ENCODE peak calls at places on chromosomes 16 and 17, in six cellular contexts. S is left ventricle myocardium inferior, M is lower lobe of right lung, U is mucosa of descending colon, P is astrocyte, K is uterus. F is an unnamed sample.
A peak's percentile ranks its signal among the peaks of the same experiment; 100 is the strongest.

GRCh38 chr17:27326051-27326450 is 32.1 kb downstream of the WSB1 start:
- DNase-seq in P (no peak), S (no peak), U (no peak), M (no peak), K (no peak), F (no peak)

GRCh38 chr17:80254396-80255241 is 6.0 kb upstream of the RNF213 start:
- DNase-seq in S (no peak), K (no peak), P (peak; percentile 92), M (no peak), U (peak; percentile 75), F (peak; percentile 83)

GRCh38 chr17:75430159-75430748 is 24.8 kb upstream of the GRB2 start:
- DNase-seq in K (no peak), S (no peak), P (peak; percentile 92), M (no peak), U (peak; percentile 35), F (peak; percentile 82)

GRCh38 chr16:73047536-73048291 is at the start of gene ZFHX3:
- DNase-seq in S (peak; percentile 79), P (no peak), U (peak; percentile 86), M (peak; percentile 84), K (peak; percentile 69), F (no peak)

GRCh38 chr16:70749681-70750601 is 51.0 kb downstream of the VAC14 start:
- DNase-seq in M (no peak), P (no peak), K (peak; percentile 68), S (no peak), U (no peak), F (no peak)

GRCh38 chr16:78490847-78491246 is 391.4 kb downstream of the WWOX start:
- DNase-seq in S (no peak), K (no peak), M (no peak), U (no peak), P (no peak), F (no peak)

GRCh38 chr17:40224707-40225092 is 5.6 kb downstream of the WIPF2 start:
- DNase-seq in M (no peak), U (no peak), S (no peak), K (no peak), P (peak; percentile 86), F (no peak)

GRCh38 chr17:36675786-36676185 is 74.4 kb downstream of the MRM1 start:
- DNase-seq in P (no peak), M (no peak), S (no peak), U (no peak), K (no peak), F (no peak)

GRCh38 chr17:19579867-19580565 is 46.4 kb downstream of the SLC47A1 start:
- DNase-seq in S (peak; percentile 26), K (peak; percentile 44), M (peak; percentile 49), P (no peak), U (no peak), F (no peak)

GRCh38 chr16:69861276-69862030 is 89.7 kb upstream of the CLEC18A start:
- DNase-seq in P (peak; percentile 82), U (peak; percentile 67), S (no peak), K (peak; percentile 83), M (no peak), F (peak; percentile 36)

GRCh38 chr16:2701713-2702437 is 18.1 kb downstream of the PRSS27 start:
- DNase-seq in S (no peak), M (no peak), U (no peak), P (no peak), K (no peak), F (no peak)

GRCh38 chr17:3754066-3754457 is 30.4 kb downstream of the HASPIN start:
- DNase-seq in S (no peak), M (no peak), U (no peak), P (no peak), K (no peak), F (no peak)

GRCh38 chr16:87263418-87264052 is 53.7 kb downstream of the C16orf95 start:
- DNase-seq in K (no peak), U (peak; percentile 14), M (no peak), S (no peak), P (no peak), F (no peak)

GRCh38 chr16:85715169-85716015 is 26.6 kb upstream of the GINS2 start:
- DNase-seq in S (no peak), P (peak; percentile 15), U (no peak), K (no peak), M (no peak), F (no peak)

GRCh38 chr16:525520-526180 is 1.9 kb upstream of the CAPN15 start:
- DNase-seq in K (no peak), M (no peak), S (no peak), P (peak; percentile 86), U (no peak), F (peak; percentile 57)

GRCh38 chr17:50316016-50316587 is 29.8 kb upstream of the XYLT2 start:
- DNase-seq in K (no peak), M (no peak), U (no peak), S (no peak), P (no peak), F (no peak)

GRCh38 chr17:63436523-63437110 is 9.5 kb downstream of the CYB561 start:
- DNase-seq in S (no peak), U (no peak), K (no peak), M (no peak), P (no peak), F (no peak)

GRCh38 chr16:24577167-24577566 is 37.8 kb downstream of the RBBP6 start:
- DNase-seq in P (peak; percentile 4), S (no peak), K (no peak), M (no peak), U (no peak), F (no peak)

GRCh38 chr16:65457084-65457483 is 335.2 kb upstream of the CDH11 start:
- DNase-seq in U (no peak), M (no peak), P (no peak), K (no peak), S (no peak), F (no peak)

GRCh38 chr17:15409721-15410247 is 57.6 kb downstream of the CDRT4 start:
- DNase-seq in P (peak; percentile 99), S (peak; percentile 48), M (no peak), K (peak; percentile 63), U (no peak), F (peak; percentile 92)

GRCh38 chr16:1745900-1746692 is 25.2 kb downstream of the NME3 start:
- DNase-seq in S (no peak), U (no peak), P (peak; percentile 97), K (no peak), M (no peak), F (peak; percentile 12)

GRCh38 chr17:7250655-7251329 is 742 bp downstream of the CTDNEP1 start:
- DNase-seq in S (no peak), P (no peak), K (no peak), M (no peak), U (peak; percentile 57), F (no peak)

GRCh38 chr16:54355251-54355650 is 68.7 kb upstream of the IRX3 start:
- DNase-seq in K (no peak), S (no peak), U (no peak), P (peak; percentile 92), M (no peak), F (no peak)

GRCh38 chr16:10181196-10182162 is 749 bp downstream of the GRIN2A start:
- DNase-seq in M (peak; percentile 65), U (peak; percentile 56), P (peak; percentile 49), K (peak; percentile 32), S (peak; percentile 52), F (no peak)

GRCh38 chr17:41965694-41966375 is 760 bp upstream of the CNP start:
- DNase-seq in P (peak; percentile 12), U (peak; percentile 90), M (peak; percentile 82), K (peak; percentile 63), S (peak; percentile 45), F (no peak)

DNA sequence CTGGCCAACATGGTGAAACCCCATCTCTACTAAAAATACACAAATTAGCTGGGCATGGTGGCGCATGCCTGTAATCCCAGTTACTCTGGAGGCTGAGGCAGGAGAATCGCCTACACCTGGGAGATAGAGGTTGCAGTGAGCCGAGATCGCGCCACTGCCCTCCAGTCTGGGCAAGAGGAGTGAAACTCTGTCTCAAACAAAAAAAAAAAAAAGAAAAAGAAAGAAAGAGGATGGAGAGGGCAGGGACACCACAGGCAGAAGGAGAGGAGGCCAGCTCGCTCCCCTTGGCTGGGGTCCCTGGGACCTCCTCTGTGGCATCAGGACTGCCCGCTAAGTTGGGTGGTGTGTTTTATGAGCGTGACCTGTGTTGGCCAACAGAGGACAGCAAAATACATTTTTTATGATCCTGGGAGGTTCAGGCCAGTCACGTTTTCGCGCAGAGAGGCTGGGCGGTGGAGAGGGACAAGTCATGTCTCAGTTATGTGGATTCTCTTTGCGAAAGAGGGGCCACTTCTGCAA is 229.6 kb downstream of the MRTFB start:
- DNase-seq in P (peak; percentile 66), M (peak; percentile 65), S (peak; percentile 63), U (peak; percentile 60), K (peak; percentile 77), F (peak; percentile 45)
- H3K4me3 ChIP-seq in P (no peak overlapping the region), M (peak overlapping the region; percentile 74), S (peak overlapping the region; percentile 96), U (no peak overlapping the region), K (peak overlapping the region; percentile 99), F (peak overlapping the region; percentile 67)

DNA sequence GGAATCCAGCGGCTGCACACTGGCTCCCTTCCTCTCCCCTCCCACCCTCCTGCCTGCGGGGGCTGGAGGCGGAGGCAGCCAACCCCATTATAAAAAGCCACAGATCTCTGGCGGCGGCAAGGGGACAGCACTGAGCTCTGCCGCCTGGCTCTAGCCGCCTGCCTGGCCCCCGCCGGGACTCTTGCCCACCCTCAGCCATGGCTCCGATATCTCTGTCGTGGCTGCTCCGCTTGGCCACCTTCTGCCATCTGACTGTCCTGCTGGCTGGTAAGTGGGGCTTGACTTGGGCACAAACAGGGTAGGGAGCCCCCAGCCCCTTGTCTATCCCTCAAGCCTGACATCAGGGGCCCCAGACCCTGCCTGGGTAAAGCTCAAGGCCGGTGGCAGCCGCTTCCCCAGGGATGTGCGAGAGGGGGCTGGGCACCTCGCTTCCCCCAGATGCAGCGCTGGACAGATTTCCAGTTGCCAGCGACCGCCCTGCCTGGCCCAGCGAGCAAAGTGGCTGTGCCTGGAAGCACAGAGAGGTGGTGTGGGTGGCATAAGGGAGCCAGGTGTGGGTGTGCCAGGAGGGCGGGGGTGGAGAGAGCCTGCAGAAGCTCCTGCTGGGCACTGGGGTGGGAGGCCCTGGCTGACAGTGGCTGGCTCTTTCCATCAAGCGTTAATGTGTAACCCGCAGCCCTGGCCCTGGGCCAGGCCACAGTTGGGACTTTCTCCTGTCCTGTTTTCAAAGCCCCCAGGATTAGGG is at the start of gene CX3CL1:
- DNase-seq in S (peak; percentile 60), K (peak; percentile 68), M (peak; percentile 62), U (peak; percentile 78), P (peak; percentile 59), F (no peak)
- TF ChIP-seq CTCF in S (peak; percentile 39), K (no peak), M (peak; percentile 40), U (no peak), P (no peak), F (no peak)

GRCh38 chr17:44109312-44109630 is 14.2 kb downstream of the HDAC5 start:
- DNase-seq in M (no peak), P (no peak), S (no peak), K (no peak), U (no peak), F (no peak)
- H3K4me3 ChIP-seq in M (peak overlapping the region; percentile 54), P (no peak overlapping the region), S (peak overlapping the region; percentile 71), K (no peak overlapping the region), U (no peak overlapping the region), F (peak overlapping the region; percentile 67)

GRCh38 chr17:30556374-30557332 is 79.4 kb downstream of the GOSR1 start:
- DNase-seq in K (no peak), U (no peak), P (no peak), S (no peak), M (peak; percentile 35), F (no peak)

GRCh38 chr17:30552994-30553565 is 75.9 kb downstream of the GOSR1 start:
- DNase-seq in S (no peak), U (no peak), M (no peak), P (no peak), K (no peak), F (no peak)

GRCh38 chr17:30551666-30552339 is 74.6 kb downstream of the GOSR1 start:
- DNase-seq in M (no peak), S (no peak), U (no peak), P (no peak), K (no peak), F (no peak)

GRCh38 chr17:30555942-30556341 is 78.7 kb downstream of the GOSR1 start:
- DNase-seq in K (no peak), S (no peak), U (no peak), P (no peak), M (peak; percentile 28), F (no peak)

GRCh38 chr17:30554839-30555751 is 77.9 kb downstream of the GOSR1 start:
- DNase-seq in S (no peak), K (no peak), M (peak; percentile 37), P (no peak), U (peak; percentile 31), F (no peak)
- TF ChIP-seq CTCF in S (peak; percentile 51), K (no peak), M (no peak), P (no peak), U (no peak), F (peak; percentile 38)